ENCODE peak calls at places on chromosome 13, in eight cellular contexts. T is Calu3, C is cardiac fibroblast, R is right lobe of liver, U is fibroblast of mammary gland, V is tibial nerve, X is foreskin fibroblast, S is AG04450. J is an unnamed sample.

GRCh38 chr13:27242642-27243185 is 8.6 kb upstream of the RPL21 start:
- DNase-seq in S (no peak), U (no peak), C (no peak), T (no peak), X (no peak), R (no peak), V (no peak), J (no peak)

GRCh38 chr13:111213964-111214726 is 99.0 kb downstream of the ARHGEF7 start:
- DNase-seq in R (peak), S (no peak), X (no peak), U (no peak), V (peak), T (no peak), C (no peak), J (no peak)

GRCh38 chr13:112760440-112760839 is 70.6 kb downstream of the ATP11A start:
- DNase-seq in T (no peak), U (peak), R (no peak), C (peak), X (peak), S (no peak), V (no peak), J (no peak)

GRCh38 chr13:26653310-26653709 is 95.8 kb downstream of the WASF3 start:
- DNase-seq in U (peak), R (no peak), T (no peak), S (no peak), V (no peak), C (no peak), X (peak), J (no peak)

GRCh38 chr13:78881746-78882145 is 222.8 kb upstream of the OBI1 start:
- DNase-seq in C (no peak), U (no peak), V (no peak), X (no peak), S (no peak), R (no peak), T (no peak), J (no peak)

GRCh38 chr13:79745141-79745540 is 264.2 kb downstream of the NDFIP2 start:
- DNase-seq in X (no peak), R (no peak), V (no peak), C (peak), S (no peak), U (no peak), T (no peak), J (no peak)

GRCh38 chr13:38618336-38618735 is 68.5 kb upstream of the FREM2 start:
- DNase-seq in R (no peak), S (no peak), T (no peak), X (no peak), V (no peak), U (no peak), C (no peak), J (no peak)

GRCh38 chr13:51276684-51277083 is 54.5 kb downstream of the FAM124A start:
- DNase-seq in V (no peak), R (no peak), S (no peak), U (peak), C (peak), T (no peak), X (no peak), J (no peak)

GRCh38 chr13:42707596-42707995 is 73.8 kb upstream of the FAM216B start:
- DNase-seq in T (no peak), S (peak), C (peak), U (peak), X (peak), R (no peak), V (no peak), J (no peak)

GRCh38 chr13:24038846-24039330 is 121.6 kb upstream of the SPATA13 start:
- DNase-seq in C (no peak), V (no peak), S (no peak), X (peak), T (peak), R (no peak), U (peak), J (no peak)

GRCh38 chr13:28568286-28568685 is 73.4 kb upstream of the FLT1 start:
- DNase-seq in R (no peak), U (no peak), X (peak), S (peak), C (peak), V (peak), T (no peak), J (no peak)

GRCh38 chr13:52010890-52011689 is at the start of gene ATP7B:
- DNase-seq in R (peak), T (no peak), C (no peak), V (no peak), X (peak), U (no peak), S (no peak), J (peak)

GRCh38 chr13:44068169-44068568 is 188.5 kb downstream of the LACC1 start:
- DNase-seq in V (no peak), R (no peak), U (peak), S (no peak), C (peak), X (peak), T (no peak), J (no peak)

GRCh38 chr13:20035130-20035529 is 76.6 kb downstream of the ZMYM2 start:
- DNase-seq in T (no peak), R (no peak), V (no peak), U (peak), C (peak), X (no peak), S (no peak), J (no peak)

GRCh38 chr13:33615436-33615835 is 202.5 kb upstream of the RFC3 start:
- DNase-seq in U (no peak), C (no peak), X (no peak), S (no peak), R (no peak), T (no peak), V (no peak), J (no peak)

GRCh38 chr13:98019186-98019585 is 65.7 kb downstream of the IPO5 start:
- DNase-seq in X (no peak), R (no peak), V (no peak), T (no peak), C (no peak), S (no peak), U (no peak), J (no peak)

GRCh38 chr13:65339236-65339635 is 1890.9 kb downstream of the PCDH9 start:
- DNase-seq in R (no peak), X (peak), U (no peak), V (no peak), C (no peak), S (peak), T (no peak), J (no peak)

GRCh38 chr13:105428816-105429215 is 1106.6 kb downstream of the EFNB2 start:
- DNase-seq in R (no peak), U (peak), C (peak), S (peak), T (no peak), X (peak), V (no peak), J (no peak)

GRCh38 chr13:22114630-22115311 is 443.9 kb downstream of the FGF9 start:
- DNase-seq in X (no peak), R (no peak), V (peak), U (no peak), S (no peak), T (no peak), C (no peak), J (peak)

GRCh38 chr13:47455581-47455980 is 545.5 kb downstream of the SUCLA2 start:
- DNase-seq in T (peak), X (peak), C (no peak), U (peak), V (no peak), S (no peak), R (no peak), J (no peak)

GRCh38 chr13:19264711-19265110 is 83.1 kb upstream of the TUBA3C start:
- DNase-seq in C (no peak), X (no peak), R (no peak), V (no peak), S (no peak), U (no peak), T (no peak), J (no peak)

GRCh38 chr13:49112782-49113525 is 107.2 kb upstream of the MLNR start:
- DNase-seq in R (no peak), S (no peak), T (no peak), C (peak), X (no peak), U (peak), V (no peak), J (no peak)

GRCh38 chr13:81821259-81821658 is 1480.3 kb upstream of the SPRY2 start:
- DNase-seq in U (no peak), S (no peak), T (no peak), C (no peak), R (no peak), X (no peak), V (no peak), J (no peak)

GRCh38 chr13:33132644-33133440 is 116.6 kb downstream of the KL start:
- DNase-seq in X (peak), C (peak), U (peak), V (no peak), R (no peak), S (no peak), T (no peak), J (no peak)

GRCh38 chr13:97372929-97373328 is 61.0 kb upstream of the RAP2A start:
- DNase-seq in R (no peak), U (no peak), T (no peak), X (no peak), S (no peak), C (no peak), V (no peak), J (no peak)

DNA sequence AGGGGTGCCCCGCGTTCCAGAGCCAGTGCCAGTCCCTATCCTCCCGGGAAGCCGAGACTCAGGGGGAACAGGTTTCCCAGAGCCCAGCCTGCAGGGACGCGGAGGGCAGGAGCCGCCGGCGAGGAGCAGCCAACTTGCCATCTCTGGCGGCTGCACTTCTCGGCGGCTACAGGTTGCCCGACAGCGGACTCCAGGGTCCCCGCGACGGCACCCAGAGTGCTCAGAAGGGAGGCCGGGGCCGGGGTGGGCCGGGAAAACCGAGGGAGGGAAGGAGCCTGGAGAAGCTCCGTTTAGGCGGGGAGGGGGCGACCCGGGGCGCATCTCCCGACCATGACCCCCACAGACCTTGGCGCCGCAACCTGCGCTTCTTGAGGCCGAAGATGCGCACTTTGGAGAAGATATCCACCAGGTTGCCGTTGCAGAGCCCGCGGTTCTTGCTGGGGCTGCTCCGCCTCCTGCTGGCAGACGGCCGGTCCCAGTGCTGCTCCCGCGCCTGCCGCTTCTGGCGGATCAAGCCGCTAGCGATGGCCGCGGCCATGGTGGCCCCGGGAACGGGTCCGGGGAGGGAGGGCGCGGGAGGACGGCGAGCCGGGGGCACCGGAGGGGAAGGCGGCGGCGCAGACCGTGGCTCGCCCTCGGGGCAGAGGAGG is 463.8 kb downstream of the ITGBL1 start:
- DNase-seq in C (no peak), X (peak), R (peak), S (no peak), V (no peak), T (no peak), U (peak), J (peak)
- TF ChIP-seq CTCF in C (peak), X (no peak), R (peak), S (peak), V (no peak), T (no peak), U (peak), J (peak)

GRCh38 chr13:30892966-30893365 is 13.1 kb upstream of the MEDAG start:
- DNase-seq in C (peak), T (peak), R (no peak), U (peak), X (peak), S (no peak), V (peak), J (peak)
- TF ChIP-seq CTCF in C (peak), T (peak), R (no peak), U (peak), X (peak), S (peak), V (no peak), J (peak)

GRCh38 chr13:110068176-110068473 is 238.8 kb downstream of the COL4A1 start:
- DNase-seq in X (no peak), T (no peak), U (no peak), C (no peak), R (no peak), S (no peak), V (no peak), J (no peak)

GRCh38 chr13:110070046-110070445 is 236.9 kb downstream of the COL4A1 start:
- DNase-seq in T (no peak), C (no peak), X (no peak), R (no peak), V (no peak), S (no peak), U (no peak), J (no peak)

GRCh38 chr13:110070511-110071120 is 236.3 kb downstream of the COL4A1 start:
- DNase-seq in T (no peak), V (no peak), R (no peak), X (peak), U (peak), S (peak), C (peak), J (no peak)

GRCh38 chr13:110073982-110074381 is 233.0 kb downstream of the COL4A1 start:
- DNase-seq in C (no peak), X (no peak), V (no peak), T (no peak), S (no peak), U (no peak), R (no peak), J (no peak)
- TF ChIP-seq CTCF in C (no peak), X (no peak), V (no peak), T (no peak), S (no peak), U (no peak), R (no peak), J (no peak)

DNA sequence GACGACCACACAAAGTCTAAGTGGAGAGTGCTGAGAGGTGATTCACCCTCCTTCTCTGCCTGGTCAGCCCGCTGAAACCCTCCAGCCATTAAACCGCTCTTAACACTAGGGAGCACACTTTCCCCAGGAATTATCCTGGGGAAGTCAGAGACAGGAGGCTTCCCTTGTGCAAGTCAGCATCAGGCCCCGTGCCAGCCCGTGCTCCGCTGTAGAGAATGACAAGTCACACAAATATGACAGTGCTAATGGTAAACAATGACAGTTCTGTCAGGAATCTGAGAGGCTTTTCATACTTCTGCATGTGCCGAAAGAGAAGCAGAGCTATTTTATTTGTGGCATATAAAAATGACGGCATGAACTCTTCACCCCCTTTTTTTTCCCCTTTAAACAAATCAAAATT is 816.9 kb upstream of the SLC10A2 start:
- DNase-seq in C (peak), R (peak), U (peak), X (peak), V (peak), S (peak), T (peak), J (peak)
- TF ChIP-seq CTCF in C (peak), R (peak), U (peak), X (peak), V (peak), S (peak), T (no peak), J (peak)

GRCh38 chr13:92967923-92968322 is 258.7 kb upstream of the GPC6 start:
- DNase-seq in V (no peak), C (peak), S (no peak), T (no peak), U (peak), R (no peak), X (peak), J (no peak)
- TF ChIP-seq CTCF in V (no peak), C (peak), S (peak), T (no peak), U (peak), R (peak), X (peak), J (no peak)

GRCh38 chr13:66546534-66547379 is 683.4 kb downstream of the PCDH9 start:
- DNase-seq in T (no peak), U (peak), V (no peak), X (peak), C (no peak), R (no peak), S (peak), J (no peak)

GRCh38 chr13:66547685-66548084 is 682.5 kb downstream of the PCDH9 start:
- DNase-seq in X (no peak), S (no peak), R (no peak), V (no peak), C (no peak), U (no peak), T (no peak), J (no peak)

GRCh38 chr13:66543780-66544179 is 686.4 kb downstream of the PCDH9 start:
- DNase-seq in X (no peak), R (no peak), V (no peak), T (no peak), U (no peak), C (no peak), S (no peak), J (no peak)
- TF ChIP-seq CTCF in X (no peak), R (peak), V (no peak), T (no peak), U (no peak), C (no peak), S (no peak), J (no peak)

DNA sequence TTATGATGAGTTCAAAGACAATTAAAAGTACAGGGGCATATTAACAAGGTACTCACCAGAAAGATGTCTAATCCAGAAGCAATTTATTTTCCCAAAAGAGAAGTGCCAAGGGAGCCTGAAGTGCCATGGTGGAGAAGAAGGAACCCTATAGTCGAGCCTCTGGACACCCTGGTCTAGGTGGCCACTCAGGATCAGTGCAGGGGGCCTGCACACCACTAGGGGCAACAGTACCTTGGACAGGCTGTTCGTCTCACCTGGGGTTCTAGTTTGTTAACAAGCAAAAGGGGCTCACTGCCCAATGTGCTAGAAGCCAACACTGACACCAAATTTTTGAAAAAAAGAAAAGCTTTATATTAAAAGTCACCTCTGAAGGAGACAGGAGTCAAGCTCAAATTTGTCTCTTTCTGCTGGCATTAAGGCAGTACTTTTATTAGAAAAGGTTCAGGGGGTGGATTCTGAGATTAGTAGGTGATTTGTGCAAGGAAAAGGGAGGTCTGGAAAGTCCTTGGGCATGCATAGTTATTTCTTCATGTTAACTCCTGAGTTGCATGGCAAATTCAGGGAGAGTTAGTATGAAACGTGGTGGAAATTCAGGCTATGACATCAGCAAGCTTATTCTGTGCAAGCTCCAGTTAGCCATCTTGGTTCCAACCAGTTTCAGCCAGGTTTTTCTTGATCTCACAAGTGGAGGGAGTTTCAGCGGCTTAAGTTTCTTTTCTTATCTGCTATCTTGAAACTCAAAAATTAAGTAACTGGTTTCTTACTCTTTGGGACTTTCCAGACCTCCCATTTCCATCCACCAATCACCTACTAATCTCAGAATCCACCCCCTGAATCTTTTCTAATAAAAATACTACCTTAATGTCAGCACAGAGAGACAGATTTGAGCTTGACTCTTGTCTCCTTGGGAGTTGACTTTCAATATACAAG is 884 bp upstream of the CBY2 start:
- DNase-seq in C (no peak), S (no peak), V (no peak), X (no peak), T (no peak), R (no peak), U (no peak), J (no peak)
- TF ChIP-seq CTCF in C (no peak), S (no peak), V (no peak), X (no peak), T (no peak), R (no peak), U (no peak), J (no peak)

GRCh38 chr13:59546178-59546577 is 617.5 kb downstream of the DIAPH3 start:
- DNase-seq in R (no peak), C (no peak), V (no peak), U (no peak), S (no peak), X (no peak), T (no peak), J (no peak)

GRCh38 chr13:59543418-59543817 is 620.3 kb downstream of the DIAPH3 start:
- DNase-seq in C (no peak), T (no peak), R (no peak), V (no peak), X (no peak), U (no peak), S (no peak), J (no peak)

GRCh38 chr13:59545007-59545406 is 618.7 kb downstream of the DIAPH3 start:
- DNase-seq in T (no peak), R (no peak), C (no peak), X (no peak), S (no peak), V (no peak), U (no peak), J (no peak)

GRCh38 chr13:59542303-59542702 is 621.4 kb downstream of the DIAPH3 start:
- DNase-seq in U (no peak), X (no peak), S (no peak), T (no peak), R (no peak), V (no peak), C (no peak), J (no peak)

DNA sequence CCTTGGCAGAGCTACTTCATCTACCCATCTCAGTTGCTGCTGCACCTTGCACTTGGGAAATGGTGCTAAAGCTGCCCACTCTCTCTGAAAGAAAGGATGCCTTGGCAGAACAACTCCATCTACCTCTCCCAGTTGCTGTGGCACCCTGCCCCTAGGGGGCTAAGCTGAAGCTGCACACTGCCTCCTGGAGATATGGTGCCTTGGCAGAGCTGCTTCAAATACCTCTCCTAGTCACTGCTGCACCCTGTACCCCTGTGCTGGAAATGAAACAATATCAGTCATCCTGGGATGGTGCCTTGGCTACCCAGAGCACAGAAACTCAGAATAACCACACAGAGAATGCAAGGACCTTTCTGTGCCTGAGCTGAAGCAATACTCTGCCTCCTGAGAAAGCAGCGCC is 615.8 kb downstream of the DIAPH3 start:
- DNase-seq in V (no peak), S (no peak), T (no peak), U (no peak), R (no peak), C (no peak), X (no peak), J (no peak)
- TF ChIP-seq CTCF in V (no peak), S (no peak), T (no peak), U (no peak), R (no peak), C (no peak), X (no peak), J (no peak)